ENCODE peak calls at places on chromosomes 5 and 9, in six cellular contexts. Y is right atrium auricular region, G is mucosa of descending colon, A is HepG2, T is uterus, S is mammary epithelial cell. J is an unnamed sample.

GRCh38 chr5:107781451-107781850 is 110.7 kb upstream of the EFNA5 start:
- DNase-seq in Y (no peak), G (no peak), A (no peak), T (no peak), S (peak; percentile 3), J (no peak)

GRCh38 chr5:31393126-31393525 is 138.8 kb downstream of the DROSHA start:
- DNase-seq in Y (no peak), G (no peak), A (no peak), T (no peak), S (no peak), J (no peak)

GRCh38 chr5:84437673-84438315 is 53.1 kb upstream of the EDIL3 start:
- DNase-seq in Y (no peak), G (no peak), A (no peak), T (no peak), S (peak; percentile 81), J (no peak)

GRCh38 chr5:62742214-62742613 is 163.6 kb downstream of the LRRC70 start:
- DNase-seq in Y (no peak), G (no peak), A (peak; percentile 74), T (no peak), S (no peak), J (no peak)

GRCh38 chr9:15889555-15889954 is 336.7 kb downstream of the CCDC171 start:
- DNase-seq in Y (no peak), G (no peak), A (no peak), T (no peak), S (peak; percentile 4), J (no peak)

GRCh38 chr9:126919193-126919592 is 4.6 kb downstream of the RALGPS1 start:
- DNase-seq in Y (no peak), G (no peak), A (peak; percentile 86), T (no peak), S (no peak), J (no peak)

GRCh38 chr5:163997965-163998364 is 492.5 kb downstream of the MAT2B start:
- DNase-seq in Y (no peak), G (no peak), A (no peak), T (no peak), S (no peak), J (no peak)

GRCh38 chr9:32672478-32672877 is 37.0 kb upstream of the TAF1L start:
- DNase-seq in Y (no peak), G (no peak), A (no peak), T (no peak), S (peak; percentile 23), J (no peak)

GRCh38 chr5:15249152-15249551 is 250.8 kb upstream of the FBXL7 start:
- DNase-seq in Y (no peak), G (no peak), A (no peak), T (no peak), S (peak; percentile 73), J (no peak)

GRCh38 chr5:159936686-159937329 is 20.5 kb downstream of the ADRA1B start:
- DNase-seq in Y (no peak), G (no peak), A (no peak), T (no peak), S (peak; percentile 91), J (no peak)

GRCh38 chr9:102085548-102085947 is 347.1 kb upstream of the GRIN3A start:
- DNase-seq in Y (no peak), G (no peak), A (no peak), T (no peak), S (no peak), J (no peak)

GRCh38 chr5:43851741-43852140 is 248.8 kb downstream of the NNT start:
- DNase-seq in Y (no peak), G (no peak), A (no peak), T (no peak), S (no peak), J (no peak)

GRCh38 chr5:167995844-167996400 is 295.5 kb upstream of the WWC1 start:
- DNase-seq in Y (no peak), G (no peak), A (no peak), T (no peak), S (peak; percentile 78), J (no peak)

GRCh38 chr9:22446950-22447606 is 454 bp downstream of the DMRTA1 start:
- DNase-seq in Y (no peak), G (peak; percentile 72), A (no peak), T (peak; percentile 40), S (peak; percentile 63), J (no peak)

GRCh38 chr5:179404321-179405053 is 59.2 kb upstream of the ADAMTS2 start:
- DNase-seq in Y (peak; percentile 49), G (no peak), A (no peak), T (no peak), S (no peak), J (no peak)

GRCh38 chr9:107484117-107484723 is 5.3 kb downstream of the KLF4 start:
- DNase-seq in Y (no peak), G (no peak), A (peak; percentile 68), T (no peak), S (peak; percentile 60), J (no peak)

GRCh38 chr5:135545115-135545514 is 9.4 kb upstream of the NEUROG1 start:
- DNase-seq in Y (no peak), G (no peak), A (no peak), T (no peak), S (no peak), J (no peak)

GRCh38 chr5:1660037-1660400 is 136.3 kb upstream of the LPCAT1 start:
- DNase-seq in Y (peak; percentile 49), G (no peak), A (no peak), T (no peak), S (no peak), J (no peak)

DNA sequence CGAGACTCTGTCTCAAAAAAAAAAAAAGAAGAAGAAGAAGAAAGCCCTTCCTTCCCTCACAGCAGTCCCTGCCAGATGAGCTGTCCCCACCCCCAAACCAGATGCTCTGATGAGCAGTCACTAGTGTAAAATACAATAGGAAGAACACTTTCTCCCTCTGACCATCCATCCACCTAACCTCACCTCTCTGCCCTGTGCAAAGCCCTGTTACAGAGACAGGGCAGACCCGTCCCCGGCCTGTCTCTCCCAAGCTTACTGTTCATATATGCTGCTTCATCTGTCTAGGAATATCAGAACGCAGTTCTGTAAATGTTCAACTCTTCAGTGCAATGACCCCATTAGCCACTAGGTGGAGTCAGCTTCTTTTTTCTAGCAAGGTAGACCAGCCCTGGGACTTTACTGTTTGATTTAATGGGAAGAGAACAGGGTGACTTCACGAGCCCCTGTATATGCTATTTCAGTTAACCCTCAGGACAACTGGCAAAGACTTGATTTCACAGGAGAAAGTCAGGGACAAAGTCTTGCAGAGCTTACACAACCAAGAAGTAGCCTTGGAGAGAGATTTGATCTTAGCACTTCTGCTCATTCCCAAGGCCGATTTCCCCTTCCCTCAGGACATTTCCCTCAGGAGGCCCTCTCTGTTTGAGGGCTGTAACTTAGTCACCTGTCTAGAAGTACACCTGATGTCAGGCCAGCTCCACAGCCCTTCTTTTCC is 14.9 kb upstream of the FGFR4 start:
- DNase-seq in Y (peak; percentile 84), G (no peak), A (peak; percentile 86), T (peak; percentile 54), S (peak; percentile 62), J (no peak)
- H3K4me3 ChIP-seq in Y (no peak overlapping the region), G (no peak overlapping the region), A (no peak overlapping the region), T (no peak overlapping the region), S (no peak overlapping the region), J (no peak overlapping the region)

GRCh38 chr9:133087429-133088145 is 25.8 kb downstream of the CEL start:
- DNase-seq in Y (no peak), G (no peak), A (no peak), T (no peak), S (no peak), J (no peak)
- H3K4me1 ChIP-seq in Y (no peaks in the 10 kb centered on the region), G (no peaks in the 10 kb centered on the region), A (no peaks in the 10 kb centered on the region), T (no peaks in the 10 kb centered on the region), S (no peaks in the 10 kb centered on the region), J (no peaks in the 10 kb centered on the region)

DNA sequence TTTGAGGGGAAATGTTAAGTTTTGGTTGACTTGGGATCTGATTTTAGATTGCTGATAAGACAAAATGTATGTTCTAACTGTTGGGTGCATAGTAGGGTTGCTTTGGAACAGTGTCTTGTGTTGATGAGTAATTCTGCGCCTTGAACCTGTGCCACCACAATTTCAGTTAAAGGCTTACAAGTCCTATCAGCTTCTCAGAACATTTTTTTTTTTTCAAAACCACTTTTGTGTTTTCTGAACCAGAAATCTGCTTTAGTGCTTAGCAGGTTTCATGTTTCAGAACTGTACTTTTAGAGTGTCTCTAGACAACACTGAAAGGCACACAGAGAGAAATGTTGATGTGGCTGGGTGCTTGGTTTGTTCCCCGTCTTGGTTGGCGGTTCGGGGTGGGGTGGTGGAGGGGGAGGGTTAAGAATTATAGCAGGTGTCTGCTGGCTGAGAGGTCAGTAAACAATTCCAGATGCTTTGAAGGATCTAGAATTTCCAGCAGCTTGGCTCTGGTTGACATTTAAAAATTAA is 84.6 kb downstream of the ANKRD55 start:
- DNase-seq in Y (no peak), G (no peak), A (no peak), T (no peak), S (no peak), J (peak; percentile 65)
- H3K4me3 ChIP-seq in Y (no peak overlapping the region), G (no peak overlapping the region), A (no peak overlapping the region), T (no peak overlapping the region), S (no peak overlapping the region), J (no peak overlapping the region)

GRCh38 chr5:428754-429452 is 14.1 kb upstream of the EXOC3 start:
- DNase-seq in Y (no peak), G (peak; percentile 27), A (no peak), T (no peak), S (no peak), J (peak; percentile 29)
- H3K4me1 ChIP-seq in Y (no peaks in the 10 kb centered on the region), G (peaks cover 22% of the 10 kb centered on the region), A (peaks cover 10% of the 10 kb centered on the region), T (no peaks in the 10 kb centered on the region), S (peaks cover 22% of the 10 kb centered on the region), J (peaks cover 10% of the 10 kb centered on the region)

J was measured in Peyer's patch.